ENCODE peak calls at places on chromosomes 11 and 22, in five cellular contexts. One of them, this sample, is unnamed.
A peak's percentile ranks its signal among the peaks of the same experiment; 100 is the strongest.

GRCh38 chr11:126391286-126391954 is 35.9 kb downstream of the ST3GAL4 start:
- DNase-seq in left ventricle myocardium inferior: no peak
- DNase-seq in tibial artery: no peak
- DNase-seq in mammary epithelial cell: no peak
- DNase-seq in cardiac muscle cell: no peak
- DNase-seq in this sample: no peak

GRCh38 chr22:19962909-19963806 is 21.5 kb upstream of the TXNRD2 start:
- DNase-seq in left ventricle myocardium inferior: no peak
- DNase-seq in tibial artery: no peak
- DNase-seq in mammary epithelial cell: peak; percentile 96
- DNase-seq in cardiac muscle cell: no peak
- DNase-seq in this sample: no peak

GRCh38 chr11:3109434-3109833 is 52.2 kb upstream of the CARS1 start:
- DNase-seq in left ventricle myocardium inferior: no peak
- DNase-seq in tibial artery: peak; percentile 9
- DNase-seq in mammary epithelial cell: no peak
- DNase-seq in cardiac muscle cell: no peak
- DNase-seq in this sample: no peak

GRCh38 chr22:23856721-23857605 is 712 bp upstream of the SLC2A11 start:
- DNase-seq in left ventricle myocardium inferior: no peak
- DNase-seq in tibial artery: no peak
- DNase-seq in mammary epithelial cell: peak; percentile 41
- DNase-seq in cardiac muscle cell: peak; percentile 63
- DNase-seq in this sample: peak; percentile 65

GRCh38 chr11:61134801-61135257 is 26.4 kb downstream of the VPS37C start:
- DNase-seq in left ventricle myocardium inferior: no peak
- DNase-seq in tibial artery: no peak
- DNase-seq in mammary epithelial cell: no peak
- DNase-seq in cardiac muscle cell: no peak
- DNase-seq in this sample: no peak

GRCh38 chr11:16630651-16631050 is 107.8 kb upstream of the C11orf58 start:
- DNase-seq in left ventricle myocardium inferior: no peak
- DNase-seq in tibial artery: no peak
- DNase-seq in mammary epithelial cell: no peak
- DNase-seq in cardiac muscle cell: no peak
- DNase-seq in this sample: no peak

GRCh38 chr22:46108564-46109473 is 41.5 kb upstream of the PPARA start:
- DNase-seq in left ventricle myocardium inferior: peak; percentile 68
- DNase-seq in tibial artery: no peak
- DNase-seq in mammary epithelial cell: peak; percentile 58
- DNase-seq in cardiac muscle cell: peak; percentile 62
- DNase-seq in this sample: no peak

GRCh38 chr11:13140028-13140870 is 131.1 kb downstream of the RASSF10 start:
- DNase-seq in left ventricle myocardium inferior: no peak
- DNase-seq in tibial artery: no peak
- DNase-seq in mammary epithelial cell: peak; percentile 74
- DNase-seq in cardiac muscle cell: peak; percentile 49
- DNase-seq in this sample: no peak

GRCh38 chr11:46050065-46050464 is 71.2 kb downstream of the PHF21A start:
- DNase-seq in left ventricle myocardium inferior: no peak
- DNase-seq in tibial artery: no peak
- DNase-seq in mammary epithelial cell: peak; percentile 67
- DNase-seq in cardiac muscle cell: peak; percentile 91
- DNase-seq in this sample: no peak

GRCh38 chr11:130037058-130037457 is 32.6 kb upstream of the APLP2 start:
- DNase-seq in left ventricle myocardium inferior: no peak
- DNase-seq in tibial artery: no peak
- DNase-seq in mammary epithelial cell: peak; percentile 93
- DNase-seq in cardiac muscle cell: no peak
- DNase-seq in this sample: no peak

GRCh38 chr22:49657275-49657973 is 170.2 kb downstream of the BRD1 start:
- DNase-seq in left ventricle myocardium inferior: peak; percentile 75
- DNase-seq in tibial artery: peak; percentile 71
- DNase-seq in mammary epithelial cell: no peak
- DNase-seq in cardiac muscle cell: no peak
- DNase-seq in this sample: no peak

GRCh38 chr11:2771758-2772466 is 72.1 kb upstream of the KCNQ1OT1 start:
- DNase-seq in left ventricle myocardium inferior: peak; percentile 12
- DNase-seq in tibial artery: peak; percentile 10
- DNase-seq in mammary epithelial cell: no peak
- DNase-seq in cardiac muscle cell: no peak
- DNase-seq in this sample: no peak

GRCh38 chr11:10866893-10867331 is 9.1 kb upstream of the ZBED5 start:
- DNase-seq in left ventricle myocardium inferior: no peak
- DNase-seq in tibial artery: no peak
- DNase-seq in mammary epithelial cell: no peak
- DNase-seq in cardiac muscle cell: peak; percentile 20
- DNase-seq in this sample: no peak

GRCh38 chr11:109247071-109247470 is 174.9 kb upstream of the C11orf87 start:
- DNase-seq in left ventricle myocardium inferior: no peak
- DNase-seq in tibial artery: no peak
- DNase-seq in mammary epithelial cell: peak; percentile 75
- DNase-seq in cardiac muscle cell: no peak
- DNase-seq in this sample: no peak

GRCh38 chr22:31853736-31854500 is 90.4 kb upstream of the YWHAH start:
- DNase-seq in left ventricle myocardium inferior: no peak
- DNase-seq in tibial artery: no peak
- DNase-seq in mammary epithelial cell: no peak
- DNase-seq in cardiac muscle cell: no peak
- DNase-seq in this sample: no peak

GRCh38 chr11:10568486-10568941 is at the start of gene LYVE1:
- DNase-seq in left ventricle myocardium inferior: no peak
- DNase-seq in tibial artery: peak; percentile 59
- DNase-seq in mammary epithelial cell: no peak
- DNase-seq in cardiac muscle cell: no peak
- DNase-seq in this sample: no peak

GRCh38 chr22:37709445-37709765 is 12.6 kb downstream of the TRIOBP start:
- DNase-seq in left ventricle myocardium inferior: no peak
- DNase-seq in tibial artery: no peak
- DNase-seq in mammary epithelial cell: no peak
- DNase-seq in cardiac muscle cell: no peak
- DNase-seq in this sample: no peak

GRCh38 chr11:35794850-35795249 is 132.3 kb downstream of the TRIM44 start:
- DNase-seq in left ventricle myocardium inferior: no peak
- DNase-seq in tibial artery: no peak
- DNase-seq in mammary epithelial cell: peak; percentile 70
- DNase-seq in cardiac muscle cell: no peak
- DNase-seq in this sample: no peak

GRCh38 chr11:6319879-6320410 is 356 bp downstream of the CAVIN3 start:
- DNase-seq in left ventricle myocardium inferior: peak; percentile 96
- DNase-seq in tibial artery: peak; percentile 95
- DNase-seq in mammary epithelial cell: peak; percentile 94
- DNase-seq in cardiac muscle cell: peak; percentile 74
- DNase-seq in this sample: no peak

GRCh38 chr22:22753526-22754267 is 109.3 kb downstream of the GGTLC2 start:
- DNase-seq in left ventricle myocardium inferior: no peak
- DNase-seq in tibial artery: peak; percentile 39
- DNase-seq in mammary epithelial cell: peak; percentile 5
- DNase-seq in cardiac muscle cell: no peak
- DNase-seq in this sample: no peak

GRCh38 chr11:2691991-2692841 is 7.6 kb downstream of the KCNQ1OT1 start:
- DNase-seq in left ventricle myocardium inferior: no peak
- DNase-seq in tibial artery: peak; percentile 6
- DNase-seq in mammary epithelial cell: no peak
- DNase-seq in cardiac muscle cell: peak; percentile 56
- DNase-seq in this sample: no peak

GRCh38 chr11:47123094-47123493 is 53.6 kb downstream of the ARFGAP2 start:
- DNase-seq in left ventricle myocardium inferior: no peak
- DNase-seq in tibial artery: no peak
- DNase-seq in mammary epithelial cell: no peak
- DNase-seq in cardiac muscle cell: no peak
- DNase-seq in this sample: no peak

GRCh38 chr11:127345819-127346459 is 345.4 kb upstream of the KIRREL3 start:
- DNase-seq in left ventricle myocardium inferior: peak; percentile 18
- DNase-seq in tibial artery: no peak
- DNase-seq in mammary epithelial cell: peak; percentile 9
- DNase-seq in cardiac muscle cell: peak; percentile 59
- DNase-seq in this sample: no peak

GRCh38 chr22:21015051-21016006 is at the start of gene P2RX6:
- DNase-seq in left ventricle myocardium inferior: no peak
- DNase-seq in tibial artery: no peak
- DNase-seq in mammary epithelial cell: peak; percentile 37
- DNase-seq in cardiac muscle cell: no peak
- DNase-seq in this sample: no peak

GRCh38 chr11:43868852-43869567 is 11.6 kb upstream of the ALKBH3 start:
- DNase-seq in left ventricle myocardium inferior: no peak
- DNase-seq in tibial artery: no peak
- DNase-seq in mammary epithelial cell: peak; percentile 88
- DNase-seq in cardiac muscle cell: no peak
- DNase-seq in this sample: peak; percentile 21

GRCh38 chr11:69129053-69129452 is 26.7 kb upstream of the SMIM38 start:
- DNase-seq in left ventricle myocardium inferior: no peak
- DNase-seq in tibial artery: no peak
- DNase-seq in mammary epithelial cell: no peak
- DNase-seq in cardiac muscle cell: no peak
- DNase-seq in this sample: no peak

GRCh38 chr11:34585870-34586654 is 34.8 kb upstream of the EHF start:
- DNase-seq in left ventricle myocardium inferior: no peak
- DNase-seq in tibial artery: no peak
- DNase-seq in mammary epithelial cell: peak; percentile 55
- DNase-seq in cardiac muscle cell: peak; percentile 72
- DNase-seq in this sample: no peak

GRCh38 chr11:70730411-70730810 is 332.1 kb downstream of the CTTN start:
- DNase-seq in left ventricle myocardium inferior: no peak
- DNase-seq in tibial artery: no peak
- DNase-seq in mammary epithelial cell: no peak
- DNase-seq in cardiac muscle cell: no peak
- DNase-seq in this sample: no peak

GRCh38 chr22:26453195-26453594 is 24.1 kb downstream of the ASPHD2 start:
- DNase-seq in left ventricle myocardium inferior: no peak
- DNase-seq in tibial artery: no peak
- DNase-seq in mammary epithelial cell: no peak
- DNase-seq in cardiac muscle cell: no peak
- DNase-seq in this sample: no peak

DNA sequence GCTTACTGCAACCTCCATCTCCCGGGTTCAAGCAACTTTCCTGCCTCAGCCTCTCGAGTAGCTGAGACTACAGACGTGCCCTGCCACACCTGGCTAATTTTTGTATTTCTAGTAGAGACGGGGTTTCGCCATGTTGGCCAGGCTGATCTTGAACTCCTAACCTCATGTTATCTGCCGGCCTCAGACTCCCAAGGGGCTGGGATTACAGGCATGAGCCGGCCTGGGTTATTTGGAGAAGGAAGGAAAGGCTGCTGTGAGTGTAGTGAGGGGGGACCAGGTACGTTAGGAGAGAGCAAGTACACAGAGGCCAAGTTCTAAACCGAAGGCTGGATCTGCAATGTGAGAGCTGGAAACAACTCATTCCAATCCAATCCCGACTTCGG is 453 bp downstream of the BATF2 start:
- DNase-seq in left ventricle myocardium inferior: no peak
- DNase-seq in tibial artery: no peak
- DNase-seq in mammary epithelial cell: no peak
- DNase-seq in cardiac muscle cell: no peak
- DNase-seq in this sample: no peak
- H3K27ac ChIP-seq in left ventricle myocardium inferior: peak overlapping the region; percentile 79
- H3K27ac ChIP-seq in tibial artery: peak overlapping the region; percentile 74
- H3K27ac ChIP-seq in mammary epithelial cell: no peak overlapping the region
- H3K27ac ChIP-seq in cardiac muscle cell: no peak overlapping the region
- H3K27ac ChIP-seq in this sample: peak overlapping the region; percentile 42

GRCh38 chr11:73584831-73585230 is 13.1 kb downstream of the FAM168A start:
- DNase-seq in left ventricle myocardium inferior: no peak
- DNase-seq in tibial artery: no peak
- DNase-seq in mammary epithelial cell: no peak
- DNase-seq in cardiac muscle cell: no peak
- DNase-seq in this sample: no peak
- H3K27ac ChIP-seq in left ventricle myocardium inferior: no peak overlapping the region
- H3K27ac ChIP-seq in tibial artery: no peak overlapping the region
- H3K27ac ChIP-seq in mammary epithelial cell: no peak overlapping the region
- H3K27ac ChIP-seq in cardiac muscle cell: no peak overlapping the region
- H3K27ac ChIP-seq in this sample: no peak overlapping the region

GRCh38 chr22:44731357-44731970 is 20.9 kb upstream of the ARHGAP8 start:
- DNase-seq in left ventricle myocardium inferior: no peak
- DNase-seq in tibial artery: no peak
- DNase-seq in mammary epithelial cell: no peak
- DNase-seq in cardiac muscle cell: no peak
- DNase-seq in this sample: no peak

GRCh38 chr22:44729391-44730012 is 22.9 kb upstream of the ARHGAP8 start:
- DNase-seq in left ventricle myocardium inferior: peak; percentile 57
- DNase-seq in tibial artery: no peak
- DNase-seq in mammary epithelial cell: no peak
- DNase-seq in cardiac muscle cell: no peak
- DNase-seq in this sample: peak; percentile 69

GRCh38 chr22:44728761-44729261 is 23.6 kb upstream of the ARHGAP8 start:
- DNase-seq in left ventricle myocardium inferior: peak; percentile 53
- DNase-seq in tibial artery: no peak
- DNase-seq in mammary epithelial cell: no peak
- DNase-seq in cardiac muscle cell: no peak
- DNase-seq in this sample: no peak

GRCh38 chr22:44730490-44731356 is 21.7 kb upstream of the ARHGAP8 start:
- DNase-seq in left ventricle myocardium inferior: no peak
- DNase-seq in tibial artery: no peak
- DNase-seq in mammary epithelial cell: no peak
- DNase-seq in cardiac muscle cell: no peak
- DNase-seq in this sample: no peak

DNA sequence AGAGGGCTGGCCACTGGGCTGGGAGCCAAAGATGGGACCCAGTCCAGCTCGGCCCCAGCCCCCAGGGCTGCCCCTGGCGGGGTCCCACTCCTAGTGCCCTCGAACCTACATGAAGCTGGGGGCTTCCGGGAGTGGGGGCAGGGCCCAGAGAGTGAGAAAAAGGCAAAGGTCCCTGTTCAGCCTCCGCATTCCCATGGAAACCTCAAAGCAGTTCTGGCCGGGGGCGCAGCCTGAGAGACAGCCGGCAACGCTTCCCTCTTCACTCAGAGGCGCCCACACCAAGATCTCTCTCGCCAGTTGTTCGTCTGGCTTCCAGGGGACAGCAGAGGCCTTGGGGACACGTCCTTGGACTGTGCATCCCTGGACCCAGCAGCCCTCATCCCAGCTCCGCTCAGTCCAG is 22.3 kb upstream of the ARHGAP8 start:
- DNase-seq in left ventricle myocardium inferior: no peak
- DNase-seq in tibial artery: no peak
- DNase-seq in mammary epithelial cell: no peak
- DNase-seq in cardiac muscle cell: no peak
- DNase-seq in this sample: no peak
- H3K27ac ChIP-seq in left ventricle myocardium inferior: peak overlapping the region; percentile 67
- H3K27ac ChIP-seq in tibial artery: no peak overlapping the region
- H3K27ac ChIP-seq in mammary epithelial cell: no peak overlapping the region
- H3K27ac ChIP-seq in cardiac muscle cell: no peak overlapping the region
- H3K27ac ChIP-seq in this sample: no peak overlapping the region

GRCh38 chr22:42994276-42994916 is 20.6 kb downstream of the PACSIN2 start:
- DNase-seq in left ventricle myocardium inferior: no peak
- DNase-seq in tibial artery: no peak
- DNase-seq in mammary epithelial cell: no peak
- DNase-seq in cardiac muscle cell: no peak
- DNase-seq in this sample: no peak

GRCh38 chr22:42996646-42997365 is 18.1 kb downstream of the PACSIN2 start:
- DNase-seq in left ventricle myocardium inferior: no peak
- DNase-seq in tibial artery: peak; percentile 63
- DNase-seq in mammary epithelial cell: no peak
- DNase-seq in cardiac muscle cell: no peak
- DNase-seq in this sample: no peak

GRCh38 chr22:42994917-42995562 is 19.9 kb downstream of the PACSIN2 start:
- DNase-seq in left ventricle myocardium inferior: no peak
- DNase-seq in tibial artery: peak; percentile 74
- DNase-seq in mammary epithelial cell: peak; percentile 90
- DNase-seq in cardiac muscle cell: peak; percentile 37
- DNase-seq in this sample: no peak

GRCh38 chr22:43000441-43001175 is 14.3 kb downstream of the PACSIN2 start:
- DNase-seq in left ventricle myocardium inferior: no peak
- DNase-seq in tibial artery: no peak
- DNase-seq in mammary epithelial cell: no peak
- DNase-seq in cardiac muscle cell: no peak
- DNase-seq in this sample: no peak

GRCh38 chr22:42997577-42997976 is 17.4 kb downstream of the PACSIN2 start:
- DNase-seq in left ventricle myocardium inferior: no peak
- DNase-seq in tibial artery: no peak
- DNase-seq in mammary epithelial cell: no peak
- DNase-seq in cardiac muscle cell: no peak
- DNase-seq in this sample: no peak
- H3K27ac ChIP-seq in left ventricle myocardium inferior: no peak overlapping the region
- H3K27ac ChIP-seq in tibial artery: peak overlapping the region; percentile 87
- H3K27ac ChIP-seq in mammary epithelial cell: peak overlapping the region; percentile 45
- H3K27ac ChIP-seq in cardiac muscle cell: no peak overlapping the region
- H3K27ac ChIP-seq in this sample: no peak overlapping the region

This sample was measured in caudate nucleus.